ENCODE peak calls at places on chromosomes 11 and 22, in six cellular contexts. M, D, C, A, U and B are unnamed samples. For H3K4me1 and H3K9me3, the result is how much of the 10 kb centered on the place peaks cover.

GRCh38 chr11:83827940-83828554 is 541.9 kb upstream of the CCDC90B start:
- DNase-seq in M (no peak), D (peak), C (no peak), A (peak), U (no peak), B (no peak)

GRCh38 chr22:45006873-45007246 is 2.9 kb downstream of the PHF21B start:
- DNase-seq in M (no peak), D (peak), C (no peak), A (peak), U (no peak), B (no peak)

GRCh38 chr11:113974741-113975470 is at the start of gene HTR3A:
- DNase-seq in M (no peak), D (peak), C (peak), A (peak), U (no peak), B (peak)

GRCh38 chr22:42800731-42801536 is 56.1 kb downstream of the ARFGAP3 start:
- DNase-seq in M (no peak), D (no peak), C (no peak), A (no peak), U (no peak), B (no peak)

GRCh38 chr22:29476116-29476515 is 3.9 kb upstream of the NEFH start:
- DNase-seq in M (no peak), D (peak), C (no peak), A (no peak), U (no peak), B (no peak)

GRCh38 chr11:101453682-101454081 is 130.1 kb downstream of the TRPC6 start:
- DNase-seq in M (no peak), D (no peak), C (no peak), A (no peak), U (no peak), B (no peak)

GRCh38 chr22:40967120-40967760 is 16.1 kb downstream of the RBX1 start:
- DNase-seq in M (no peak), D (no peak), C (no peak), A (no peak), U (no peak), B (peak)

GRCh38 chr11:90846628-90847027 is 623.8 kb upstream of the CHORDC1 start:
- DNase-seq in M (no peak), D (no peak), C (no peak), A (no peak), U (no peak), B (no peak)

GRCh38 chr11:104164028-104164520 is at the start of gene PDGFD:
- DNase-seq in M (peak), D (peak), C (peak), A (peak), U (peak), B (peak)

GRCh38 chr11:87331273-87331672 is 293.5 kb downstream of the TMEM135 start:
- DNase-seq in M (no peak), D (no peak), C (no peak), A (no peak), U (no peak), B (no peak)

GRCh38 chr11:60923326-60923725 is 934 bp upstream of the TMEM132A start:
- DNase-seq in M (no peak), D (no peak), C (no peak), A (no peak), U (no peak), B (no peak)

GRCh38 chr22:49966716-49967332 is 6.3 kb downstream of the PIM3 start:
- DNase-seq in M (peak), D (peak), C (peak), A (peak), U (peak), B (peak)

GRCh38 chr22:30234786-30235470 is 11.6 kb downstream of the LIF start:
- DNase-seq in M (no peak), D (no peak), C (no peak), A (peak), U (no peak), B (peak)

GRCh38 chr11:97764193-97764592 is 1256.6 kb upstream of the CNTN5 start:
- DNase-seq in M (no peak), D (no peak), C (no peak), A (no peak), U (no peak), B (no peak)

GRCh38 chr11:67371549-67372231 is 1.7 kb downstream of the CLCF1 start:
- DNase-seq in M (peak), D (peak), C (no peak), A (peak), U (peak), B (no peak)

GRCh38 chr11:62399172-62399867 is 19.5 kb upstream of the SCGB1A1 start:
- DNase-seq in M (peak), D (no peak), C (no peak), A (no peak), U (no peak), B (no peak)

GRCh38 chr22:46044718-46045458 is 67.9 kb upstream of the WNT7B start:
- DNase-seq in M (peak), D (peak), C (peak), A (peak), U (peak), B (peak)

GRCh38 chr11:35237860-35238715 is 99.1 kb downstream of the CD44 start:
- DNase-seq in M (no peak), D (peak), C (peak), A (peak), U (peak), B (no peak)

GRCh38 chr11:5989203-5989602 is 2.4 kb upstream of the OR52L1 start:
- DNase-seq in M (no peak), D (no peak), C (no peak), A (no peak), U (no peak), B (no peak)

GRCh38 chr22:44181912-44182590 is 1.3 kb downstream of the PARVG start:
- DNase-seq in M (peak), D (no peak), C (no peak), A (no peak), U (peak), B (peak)

GRCh38 chr11:35621620-35622019 is 3.4 kb downstream of the FJX1 start:
- DNase-seq in M (no peak), D (no peak), C (no peak), A (no peak), U (no peak), B (no peak)

GRCh38 chr11:13339196-13340153 is 61.9 kb downstream of the BMAL1 start:
- DNase-seq in M (no peak), D (no peak), C (no peak), A (peak), U (no peak), B (no peak)

GRCh38 chr11:65444314-65445051 is 21.9 kb downstream of the NEAT1 start:
- DNase-seq in M (no peak), D (no peak), C (no peak), A (no peak), U (peak), B (no peak)

GRCh38 chr11:58927393-58928081 is 11.8 kb upstream of the GLYATL1 start:
- DNase-seq in M (no peak), D (peak), C (peak), A (peak), U (no peak), B (no peak)

GRCh38 chr11:129842138-129842537 is 26.5 kb downstream of the TMEM45B start:
- DNase-seq in M (no peak), D (no peak), C (no peak), A (no peak), U (no peak), B (no peak)

GRCh38 chr22:30990675-30991074 is 21.6 kb downstream of the TUG1 start:
- DNase-seq in M (no peak), D (no peak), C (no peak), A (no peak), U (no peak), B (no peak)

GRCh38 chr11:18253222-18253621 is 4.8 kb upstream of the SAA2 start:
- DNase-seq in M (no peak), D (no peak), C (no peak), A (no peak), U (no peak), B (no peak)

GRCh38 chr11:71951741-71952310 is 23.0 kb downstream of the RNF121 start:
- DNase-seq in M (no peak), D (no peak), C (no peak), A (no peak), U (no peak), B (no peak)

GRCh38 chr11:12675951-12676711 is 1.9 kb downstream of the TEAD1 start:
- DNase-seq in M (no peak), D (peak), C (no peak), A (peak), U (no peak), B (no peak)

GRCh38 chr22:42946551-42947198 is 68.3 kb downstream of the PACSIN2 start:
- DNase-seq in M (no peak), D (no peak), C (no peak), A (no peak), U (no peak), B (no peak)

GRCh38 chr11:85977751-85978160 is 91.1 kb downstream of the PICALM start:
- DNase-seq in M (no peak), D (no peak), C (no peak), A (no peak), U (no peak), B (no peak)

GRCh38 chr22:37633693-37634504 is 5.6 kb upstream of the SH3BP1 start:
- DNase-seq in M (peak), D (peak), C (peak), A (peak), U (peak), B (peak)

GRCh38 chr11:28922351-28922981 is 814.3 kb downstream of the METTL15 start:
- DNase-seq in M (no peak), D (no peak), C (no peak), A (no peak), U (no peak), B (no peak)

GRCh38 chr11:28697920-28698827 is 590.0 kb downstream of the METTL15 start:
- DNase-seq in M (no peak), D (peak), C (peak), A (peak), U (no peak), B (peak)

GRCh38 chr22:17807571-17808410 is 33.5 kb upstream of the BID start:
- DNase-seq in M (no peak), D (no peak), C (no peak), A (no peak), U (no peak), B (peak)

DNA sequence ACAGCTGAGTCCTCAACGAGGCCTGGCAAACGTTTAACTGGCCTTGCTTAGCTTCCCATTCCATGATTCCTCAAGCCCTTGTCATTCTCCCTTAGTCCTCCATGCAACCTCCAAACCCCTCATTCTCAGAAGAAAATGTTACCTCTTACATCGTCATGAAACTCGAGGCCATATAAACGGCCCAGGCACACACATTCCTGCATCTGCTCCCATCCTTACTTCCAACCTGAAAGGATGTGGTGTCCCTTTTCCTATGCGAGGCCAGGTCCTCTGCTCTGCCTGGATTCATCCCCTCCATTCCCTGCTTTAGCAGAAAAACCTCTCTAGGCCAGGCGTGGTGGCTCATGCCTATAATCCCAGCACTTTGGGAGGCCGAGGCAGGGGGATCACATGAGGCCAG is 9.0 kb downstream of the MPZL3 start:
- DNase-seq in M (no peak), D (no peak), C (no peak), A (no peak), U (no peak), B (no peak)
- H3K4me1 ChIP-seq in M (under half), D (under half), C (under half), A (under half), U (half or more), B (under half)

DNA sequence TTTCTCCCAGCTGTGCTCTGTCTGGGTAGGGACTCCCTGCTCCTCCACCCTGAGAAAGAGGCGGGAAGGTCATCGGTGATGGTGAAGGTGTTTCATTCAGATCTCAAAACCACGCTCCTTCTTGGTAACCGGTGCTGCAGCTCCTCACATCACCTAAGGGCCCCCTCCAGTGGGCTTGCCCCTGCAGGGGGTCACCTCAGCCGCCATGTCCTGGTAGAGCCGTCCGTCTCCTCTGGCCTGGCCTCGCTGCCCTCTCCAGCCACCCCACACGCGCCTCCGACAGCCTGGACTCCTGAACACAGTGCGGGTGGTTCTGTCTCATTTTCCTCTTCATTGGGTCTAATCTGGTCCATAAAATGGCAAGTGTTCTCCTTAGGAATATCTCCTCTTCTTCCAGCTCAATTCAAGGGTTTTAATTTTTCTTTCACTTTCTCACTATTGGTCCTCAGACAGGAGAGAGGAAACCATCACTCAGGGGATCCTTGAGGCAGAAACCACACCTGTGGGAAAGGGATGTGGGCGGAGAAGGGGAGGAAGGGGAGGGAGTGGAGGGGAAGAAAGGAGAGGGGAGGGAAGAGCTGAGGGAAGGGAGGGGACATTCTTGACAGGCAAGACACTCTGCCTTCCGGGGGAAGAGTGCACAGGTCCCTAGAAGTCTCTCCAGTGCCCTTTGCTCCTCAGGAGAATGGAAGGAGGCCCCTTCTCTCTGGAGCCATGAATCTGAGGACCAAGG is 1338.4 kb downstream of the TBC1D22A start:
- DNase-seq in M (no peak), D (no peak), C (no peak), A (no peak), U (no peak), B (no peak)
- H3K9me3 ChIP-seq in M (under half), D (under half), C (under half), A (under half), U (under half), B (under half)

GRCh38 chr11:112156594-112157273 is 7.2 kb downstream of the IL18 start:
- DNase-seq in M (no peak), D (no peak), C (no peak), A (no peak), U (no peak), B (no peak)
- H3K27ac ChIP-seq in M (no peak), D (no peak), C (no peak), A (peak), U (no peak), B (no peak)

DNA sequence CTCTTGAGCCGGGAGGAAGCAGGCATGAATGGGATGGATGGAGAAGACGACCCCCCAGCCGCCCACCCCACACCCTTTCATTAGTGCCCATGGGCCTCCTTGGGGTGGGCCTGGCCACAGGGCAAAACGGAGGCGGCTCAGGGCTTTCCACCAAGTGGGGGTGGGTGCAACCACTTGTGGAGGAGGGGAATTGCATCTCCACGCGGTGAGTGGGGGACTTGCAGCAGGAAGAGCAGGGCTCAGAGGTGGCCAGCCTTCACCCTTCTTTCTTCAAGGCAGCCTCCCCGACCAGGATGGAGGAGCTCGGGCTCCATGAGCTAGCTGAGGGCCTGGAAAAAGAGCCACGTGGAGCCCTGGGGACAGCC is 120.1 kb downstream of the ST3GAL4 start:
- DNase-seq in M (no peak), D (no peak), C (no peak), A (no peak), U (no peak), B (no peak)
- H3K4me1 ChIP-seq in M (under half), D (under half), C (under half), A (under half), U (under half), B (under half)

GRCh38 chr22:47460870-47461269 is 698.4 kb downstream of the TBC1D22A start:
- DNase-seq in M (no peak), D (no peak), C (no peak), A (no peak), U (no peak), B (no peak)

GRCh38 chr22:47457509-47458300 is 695.3 kb downstream of the TBC1D22A start:
- DNase-seq in M (no peak), D (no peak), C (no peak), A (no peak), U (no peak), B (peak)

GRCh38 chr22:47458348-47458747 is 695.9 kb downstream of the TBC1D22A start:
- DNase-seq in M (no peak), D (no peak), C (no peak), A (no peak), U (no peak), B (no peak)

GRCh38 chr22:47456031-47456430 is 693.6 kb downstream of the TBC1D22A start:
- DNase-seq in M (no peak), D (no peak), C (no peak), A (no peak), U (no peak), B (no peak)

GRCh38 chr22:47457021-47457420 is 694.6 kb downstream of the TBC1D22A start:
- DNase-seq in M (no peak), D (no peak), C (no peak), A (no peak), U (no peak), B (peak)
- H3K9me3 ChIP-seq in M (under half), D (under half), C (under half), A (under half), U (under half), B (under half)

GRCh38 chr11:79291948-79292347 is 148.9 kb downstream of the TENM4 start:
- DNase-seq in M (no peak), D (no peak), C (no peak), A (no peak), U (no peak), B (no peak)
- H3K27ac ChIP-seq in M (no peak), D (no peak), C (no peak), A (no peak), U (no peak), B (no peak)

GRCh38 chr11:44775366-44776356 is 48.9 kb downstream of the TSPAN18 start:
- DNase-seq in M (peak), D (peak), C (peak), A (peak), U (peak), B (no peak)

GRCh38 chr11:44776840-44777536 is 50.2 kb downstream of the TSPAN18 start:
- DNase-seq in M (peak), D (no peak), C (no peak), A (no peak), U (no peak), B (no peak)

GRCh38 chr11:44779736-44780520 is 53.2 kb downstream of the TSPAN18 start:
- DNase-seq in M (peak), D (no peak), C (no peak), A (no peak), U (no peak), B (no peak)

GRCh38 chr11:44778200-44779100 is 51.7 kb downstream of the TSPAN18 start:
- DNase-seq in M (peak), D (no peak), C (no peak), A (no peak), U (no peak), B (no peak)

GRCh38 chr11:44777537-44778199 is 50.9 kb downstream of the TSPAN18 start:
- DNase-seq in M (peak), D (no peak), C (no peak), A (no peak), U (no peak), B (no peak)
- H3K4me1 ChIP-seq in M (under half), D (under half), C (under half), A (under half), U (under half), B (under half)

DNA sequence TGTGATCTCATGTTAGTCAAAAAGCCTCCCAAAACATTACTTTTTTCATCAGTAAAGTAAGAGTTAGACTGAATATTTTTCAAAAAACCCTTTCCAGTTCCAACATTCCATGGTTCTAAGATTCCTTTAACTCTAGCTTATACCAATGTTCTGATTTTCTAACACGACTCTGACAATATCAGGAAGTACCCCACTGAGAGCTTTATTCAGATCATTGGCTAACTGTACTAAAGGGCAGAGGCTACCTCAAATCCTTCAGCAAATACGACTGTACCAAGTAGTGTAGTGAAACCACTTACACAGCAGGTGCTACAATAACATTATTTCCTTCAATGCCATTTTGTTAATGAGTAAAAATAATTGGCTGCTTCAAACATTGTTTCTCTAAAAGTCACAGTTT is 213.4 kb upstream of the PITPNB start:
- DNase-seq in M (no peak), D (no peak), C (no peak), A (no peak), U (no peak), B (no peak)
- H3K9me3 ChIP-seq in M (under half), D (under half), C (under half), A (under half), U (under half), B (under half)

DNA sequence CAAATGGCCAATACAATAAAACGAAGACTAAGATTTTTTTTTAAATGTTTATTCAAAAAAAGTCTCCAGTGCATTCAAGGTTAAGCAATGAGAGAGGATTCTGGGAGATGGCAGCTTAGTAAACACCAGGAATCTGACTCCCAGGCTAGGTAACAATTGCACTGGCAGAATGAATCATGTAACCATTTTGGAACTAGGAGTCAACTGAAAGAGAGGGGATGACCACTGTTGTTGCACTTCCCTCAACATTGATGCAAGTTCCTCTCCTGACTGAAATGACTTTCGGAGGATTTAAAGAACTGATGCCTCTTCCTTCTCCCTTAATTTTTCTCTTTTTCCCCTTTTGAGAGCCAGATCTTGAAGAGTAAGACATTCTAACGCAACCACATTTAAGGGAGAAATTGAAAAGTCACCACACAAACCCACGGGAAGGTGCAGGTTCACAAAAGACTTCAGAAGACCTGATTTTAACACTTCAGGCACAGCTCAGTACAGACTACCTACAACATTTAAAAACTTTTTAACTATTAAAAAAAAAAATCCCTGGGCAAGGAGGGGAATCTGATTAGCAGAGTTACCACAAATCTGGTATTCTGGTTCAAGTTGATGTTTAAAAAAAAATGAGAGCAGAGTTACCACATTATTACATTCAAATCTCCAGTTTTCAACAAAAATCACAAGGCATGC is 56.8 kb downstream of the FCHSD2 start:
- DNase-seq in M (no peak), D (no peak), C (no peak), A (no peak), U (no peak), B (no peak)
- H3K27ac ChIP-seq in M (peak), D (no peak), C (no peak), A (no peak), U (no peak), B (peak)